ENCODE peak calls at places on chromosomes 12 and 14, in eight cellular contexts. One of them, this sample, is unnamed.

GRCh38 chr12:51972424-51972812 is 20.9 kb downstream of the ACVR1B start:
- DNase-seq in OCI-LY7: no peak
- DNase-seq in neural progenitor cell: no peak
- DNase-seq in PC-9: no peak
- DNase-seq in fibroblast of lung: no peak
- DNase-seq in IMR-90: no peak
- DNase-seq in GM23338: no peak
- DNase-seq in HepG2: no peak
- DNase-seq in this sample: no peak

GRCh38 chr12:122215789-122216188 is 10.1 kb downstream of the DIABLO start:
- DNase-seq in HepG2: no peak
- DNase-seq in PC-9: no peak
- DNase-seq in OCI-LY7: no peak
- DNase-seq in GM23338: no peak
- DNase-seq in neural progenitor cell: no peak
- DNase-seq in fibroblast of lung: peak; percentile 16
- DNase-seq in IMR-90: peak; percentile 59
- DNase-seq in this sample: no peak

GRCh38 chr12:59624732-59625455 is 29.1 kb downstream of the SLC16A7 start:
- DNase-seq in PC-9: no peak
- DNase-seq in neural progenitor cell: no peak
- DNase-seq in OCI-LY7: no peak
- DNase-seq in GM23338: no peak
- DNase-seq in HepG2: no peak
- DNase-seq in fibroblast of lung: no peak
- DNase-seq in IMR-90: no peak
- DNase-seq in this sample: no peak

GRCh38 chr12:40106202-40106533 is 287 bp upstream of the SLC2A13 start:
- DNase-seq in GM23338: no peak
- DNase-seq in OCI-LY7: no peak
- DNase-seq in IMR-90: no peak
- DNase-seq in HepG2: no peak
- DNase-seq in PC-9: no peak
- DNase-seq in fibroblast of lung: no peak
- DNase-seq in neural progenitor cell: no peak
- DNase-seq in this sample: no peak

GRCh38 chr12:123998960-123999359 is 25.9 kb downstream of the ZNF664 start:
- DNase-seq in IMR-90: peak; percentile 80
- DNase-seq in OCI-LY7: no peak
- DNase-seq in PC-9: no peak
- DNase-seq in HepG2: no peak
- DNase-seq in GM23338: no peak
- DNase-seq in neural progenitor cell: no peak
- DNase-seq in fibroblast of lung: no peak
- DNase-seq in this sample: no peak

GRCh38 chr12:17853054-17853453 is 236.9 kb downstream of the RERGL start:
- DNase-seq in OCI-LY7: no peak
- DNase-seq in fibroblast of lung: no peak
- DNase-seq in neural progenitor cell: no peak
- DNase-seq in IMR-90: no peak
- DNase-seq in PC-9: no peak
- DNase-seq in HepG2: no peak
- DNase-seq in GM23338: no peak
- DNase-seq in this sample: no peak

GRCh38 chr12:54306925-54307731 is 6.3 kb upstream of the NFE2 start:
- DNase-seq in GM23338: peak; percentile 65
- DNase-seq in neural progenitor cell: no peak
- DNase-seq in IMR-90: no peak
- DNase-seq in PC-9: peak; percentile 97
- DNase-seq in fibroblast of lung: peak; percentile 67
- DNase-seq in HepG2: peak; percentile 58
- DNase-seq in OCI-LY7: no peak
- DNase-seq in this sample: peak; percentile 81

GRCh38 chr12:129659927-129660326 is 243.9 kb downstream of the TMEM132D start:
- DNase-seq in HepG2: no peak
- DNase-seq in OCI-LY7: no peak
- DNase-seq in neural progenitor cell: no peak
- DNase-seq in IMR-90: no peak
- DNase-seq in fibroblast of lung: peak; percentile 2
- DNase-seq in PC-9: no peak
- DNase-seq in GM23338: no peak
- DNase-seq in this sample: no peak

GRCh38 chr12:108316153-108316892 is 22.8 kb downstream of the CMKLR1 start:
- DNase-seq in GM23338: peak; percentile 76
- DNase-seq in HepG2: no peak
- DNase-seq in PC-9: no peak
- DNase-seq in OCI-LY7: no peak
- DNase-seq in IMR-90: no peak
- DNase-seq in fibroblast of lung: no peak
- DNase-seq in neural progenitor cell: peak; percentile 38
- DNase-seq in this sample: no peak

GRCh38 chr12:59936546-59936945 is 340.7 kb downstream of the SLC16A7 start:
- DNase-seq in IMR-90: no peak
- DNase-seq in HepG2: no peak
- DNase-seq in neural progenitor cell: no peak
- DNase-seq in PC-9: peak; percentile 13
- DNase-seq in GM23338: no peak
- DNase-seq in fibroblast of lung: no peak
- DNase-seq in OCI-LY7: no peak
- DNase-seq in this sample: no peak

GRCh38 chr14:38238881-38239280 is 17.0 kb downstream of the CLEC14A start:
- DNase-seq in HepG2: no peak
- DNase-seq in IMR-90: no peak
- DNase-seq in neural progenitor cell: no peak
- DNase-seq in PC-9: no peak
- DNase-seq in OCI-LY7: no peak
- DNase-seq in GM23338: no peak
- DNase-seq in fibroblast of lung: no peak
- DNase-seq in this sample: no peak

GRCh38 chr12:89349814-89350213 is 2.5 kb downstream of the DUSP6 start:
- DNase-seq in neural progenitor cell: peak; percentile 71
- DNase-seq in HepG2: no peak
- DNase-seq in GM23338: peak; percentile 91
- DNase-seq in PC-9: peak; percentile 32
- DNase-seq in OCI-LY7: no peak
- DNase-seq in IMR-90: peak; percentile 81
- DNase-seq in fibroblast of lung: peak; percentile 71
- DNase-seq in this sample: peak; percentile 62

GRCh38 chr14:99415496-99416281 is 65.0 kb downstream of the SETD3 start:
- DNase-seq in IMR-90: peak; percentile 82
- DNase-seq in GM23338: peak; percentile 92
- DNase-seq in HepG2: peak; percentile 82
- DNase-seq in fibroblast of lung: peak; percentile 85
- DNase-seq in OCI-LY7: peak; percentile 84
- DNase-seq in neural progenitor cell: peak; percentile 89
- DNase-seq in PC-9: peak; percentile 4
- DNase-seq in this sample: peak; percentile 66

GRCh38 chr14:21066882-21067502 is 3.1 kb upstream of the ARHGEF40 start:
- DNase-seq in OCI-LY7: peak; percentile 48
- DNase-seq in PC-9: no peak
- DNase-seq in fibroblast of lung: peak; percentile 14
- DNase-seq in GM23338: peak; percentile 49
- DNase-seq in IMR-90: no peak
- DNase-seq in neural progenitor cell: no peak
- DNase-seq in HepG2: peak; percentile 48
- DNase-seq in this sample: peak; percentile 28

GRCh38 chr12:93758974-93759373 is 81.8 kb downstream of the CRADD start:
- DNase-seq in IMR-90: no peak
- DNase-seq in PC-9: no peak
- DNase-seq in fibroblast of lung: peak; percentile 39
- DNase-seq in GM23338: no peak
- DNase-seq in HepG2: no peak
- DNase-seq in neural progenitor cell: no peak
- DNase-seq in OCI-LY7: no peak
- DNase-seq in this sample: no peak

GRCh38 chr12:47741340-47741703 is 16.0 kb upstream of the ENDOU start:
- DNase-seq in GM23338: no peak
- DNase-seq in IMR-90: no peak
- DNase-seq in OCI-LY7: peak; percentile 56
- DNase-seq in neural progenitor cell: no peak
- DNase-seq in fibroblast of lung: peak; percentile 12
- DNase-seq in HepG2: no peak
- DNase-seq in PC-9: peak; percentile 73
- DNase-seq in this sample: peak; percentile 65

GRCh38 chr14:101196795-101197590 is 293.5 kb upstream of the RTL1 start:
- DNase-seq in HepG2: no peak
- DNase-seq in IMR-90: no peak
- DNase-seq in neural progenitor cell: peak; percentile 43
- DNase-seq in OCI-LY7: no peak
- DNase-seq in PC-9: no peak
- DNase-seq in fibroblast of lung: no peak
- DNase-seq in GM23338: peak; percentile 60
- DNase-seq in this sample: no peak

GRCh38 chr14:102606296-102606695 is 13.8 kb downstream of the RCOR1 start:
- DNase-seq in neural progenitor cell: no peak
- DNase-seq in GM23338: no peak
- DNase-seq in IMR-90: no peak
- DNase-seq in OCI-LY7: no peak
- DNase-seq in fibroblast of lung: no peak
- DNase-seq in PC-9: no peak
- DNase-seq in HepG2: no peak
- DNase-seq in this sample: no peak
- H4K20me1 ChIP-seq in neural progenitor cell: peaks cover 72% of the 10 kb centered on the region
- H4K20me1 ChIP-seq in GM23338: peaks cover 71% of the 10 kb centered on the region
- H4K20me1 ChIP-seq in IMR-90: peaks cover 76% of the 10 kb centered on the region
- H4K20me1 ChIP-seq in OCI-LY7: peaks cover 10% of the 10 kb centered on the region
- H4K20me1 ChIP-seq in fibroblast of lung: no peaks in the 10 kb centered on the region
- H4K20me1 ChIP-seq in PC-9: peaks cover 80% of the 10 kb centered on the region
- H4K20me1 ChIP-seq in HepG2: peaks cover 41% of the 10 kb centered on the region
- H4K20me1 ChIP-seq in this sample: peaks cover 3% of the 10 kb centered on the region

GRCh38 chr14:61557854-61558253 is 137.5 kb upstream of the HIF1A start:
- DNase-seq in IMR-90: no peak
- DNase-seq in HepG2: no peak
- DNase-seq in OCI-LY7: no peak
- DNase-seq in fibroblast of lung: no peak
- DNase-seq in PC-9: no peak
- DNase-seq in GM23338: no peak
- DNase-seq in neural progenitor cell: no peak
- DNase-seq in this sample: no peak

GRCh38 chr14:61558271-61558670 is 137.0 kb upstream of the HIF1A start:
- DNase-seq in HepG2: no peak
- DNase-seq in OCI-LY7: no peak
- DNase-seq in IMR-90: no peak
- DNase-seq in GM23338: no peak
- DNase-seq in PC-9: no peak
- DNase-seq in neural progenitor cell: no peak
- DNase-seq in fibroblast of lung: no peak
- DNase-seq in this sample: no peak

GRCh38 chr14:61561144-61561543 is 134.2 kb upstream of the HIF1A start:
- DNase-seq in GM23338: peak; percentile 46
- DNase-seq in IMR-90: peak; percentile 77
- DNase-seq in HepG2: peak; percentile 42
- DNase-seq in PC-9: no peak
- DNase-seq in neural progenitor cell: peak; percentile 11
- DNase-seq in OCI-LY7: no peak
- DNase-seq in fibroblast of lung: peak; percentile 67
- DNase-seq in this sample: no peak

GRCh38 chr14:61560323-61560722 is 135.0 kb upstream of the HIF1A start:
- DNase-seq in GM23338: no peak
- DNase-seq in neural progenitor cell: no peak
- DNase-seq in HepG2: peak; percentile 65
- DNase-seq in PC-9: no peak
- DNase-seq in IMR-90: peak; percentile 61
- DNase-seq in OCI-LY7: no peak
- DNase-seq in fibroblast of lung: peak; percentile 56
- DNase-seq in this sample: no peak

DNA sequence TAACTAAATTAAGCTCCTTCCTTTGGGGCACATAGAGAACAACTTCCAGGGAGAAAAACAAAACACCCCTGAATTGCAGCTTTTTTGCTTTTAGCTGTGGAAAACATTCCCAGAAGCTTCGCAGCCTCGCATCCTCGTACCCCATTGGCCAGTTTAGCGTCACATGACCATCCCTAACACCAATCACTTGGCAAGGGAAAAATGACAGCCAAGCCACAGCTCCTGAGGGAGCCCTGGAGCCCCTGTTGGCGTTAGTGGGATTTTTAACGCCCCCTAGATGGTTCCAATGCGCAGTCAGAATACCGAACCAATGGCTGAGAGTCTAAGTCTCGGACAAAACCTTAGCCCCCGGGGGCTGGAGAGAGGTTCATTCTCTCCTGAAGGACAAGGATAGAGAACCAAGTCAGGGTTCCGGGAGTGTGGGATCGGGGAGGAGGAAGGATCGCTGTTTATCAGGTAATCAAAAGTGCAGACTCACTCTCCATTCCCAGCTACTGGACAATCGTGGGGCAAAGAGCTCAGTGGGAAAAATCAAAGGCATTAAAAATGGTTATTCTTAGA is 135.6 kb upstream of the HIF1A start:
- DNase-seq in PC-9: peak; percentile 72
- DNase-seq in GM23338: peak; percentile 42
- DNase-seq in fibroblast of lung: no peak
- DNase-seq in HepG2: peak; percentile 95
- DNase-seq in neural progenitor cell: peak; percentile 1
- DNase-seq in IMR-90: no peak
- DNase-seq in OCI-LY7: no peak
- DNase-seq in this sample: no peak
- TF ChIP-seq CTCF in PC-9: no peak
- TF ChIP-seq CTCF in GM23338: no peak
- TF ChIP-seq CTCF in fibroblast of lung: no peak
- TF ChIP-seq CTCF in HepG2: peak; percentile 72
- TF ChIP-seq CTCF in neural progenitor cell: no peak
- TF ChIP-seq CTCF in IMR-90: no peak
- TF ChIP-seq CTCF in OCI-LY7: no peak
- TF ChIP-seq CTCF in this sample: no peak

DNA sequence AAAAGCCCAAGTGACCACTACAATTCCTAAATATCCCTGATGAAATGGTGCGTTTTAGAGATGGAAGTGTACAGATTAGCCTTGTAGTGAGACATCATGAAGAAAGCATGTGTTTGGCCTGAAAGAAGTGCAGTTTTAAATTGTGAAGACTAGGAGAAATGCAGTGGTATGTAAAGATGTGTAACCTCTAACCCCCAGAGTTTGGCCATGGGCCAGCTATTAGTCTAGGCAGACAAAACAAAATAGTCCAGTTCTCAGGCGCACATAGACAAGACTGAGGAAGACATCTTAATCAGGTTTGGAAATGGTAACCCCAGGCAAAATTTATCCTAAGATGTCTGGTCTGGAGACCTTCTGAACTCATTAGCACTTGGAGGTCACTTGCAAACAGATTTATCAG is 23.4 kb downstream of the WBP11 start:
- DNase-seq in neural progenitor cell: no peak
- DNase-seq in PC-9: no peak
- DNase-seq in HepG2: no peak
- DNase-seq in OCI-LY7: no peak
- DNase-seq in IMR-90: no peak
- DNase-seq in fibroblast of lung: no peak
- DNase-seq in GM23338: no peak
- DNase-seq in this sample: no peak
- H3K4me1 ChIP-seq in neural progenitor cell: peaks cover 10% of the 10 kb centered on the region
- H3K4me1 ChIP-seq in PC-9: peaks cover 32% of the 10 kb centered on the region
- H3K4me1 ChIP-seq in HepG2: peaks cover 42% of the 10 kb centered on the region
- H3K4me1 ChIP-seq in OCI-LY7: peaks cover 21% of the 10 kb centered on the region
- H3K4me1 ChIP-seq in IMR-90: peaks cover 8% of the 10 kb centered on the region
- H3K4me1 ChIP-seq in fibroblast of lung: peaks cover 12% of the 10 kb centered on the region
- H3K4me1 ChIP-seq in GM23338: peaks cover 22% of the 10 kb centered on the region
- H3K4me1 ChIP-seq in this sample: peaks cover 11% of the 10 kb centered on the region

DNA sequence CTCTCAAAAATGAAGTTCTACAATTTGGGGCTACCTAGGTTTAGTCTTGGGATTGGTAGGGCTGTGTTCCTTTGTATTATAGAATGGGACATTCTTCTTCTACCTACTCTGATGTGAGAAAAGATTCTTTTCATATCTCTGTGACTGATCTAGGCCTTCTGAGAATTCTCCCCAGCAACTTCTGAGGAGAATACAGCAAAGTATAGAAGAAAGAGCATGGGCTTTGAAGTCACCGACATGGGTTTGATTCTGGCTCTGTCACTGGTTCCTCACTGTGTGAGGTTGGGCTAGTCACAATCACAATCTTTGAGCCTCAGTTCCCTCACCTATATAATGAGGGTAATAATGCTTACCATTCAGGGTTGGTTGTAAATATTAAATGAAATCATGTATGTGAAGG is 5.0 kb downstream of the ATN1 start:
- DNase-seq in IMR-90: no peak
- DNase-seq in PC-9: no peak
- DNase-seq in HepG2: no peak
- DNase-seq in OCI-LY7: no peak
- DNase-seq in fibroblast of lung: no peak
- DNase-seq in GM23338: no peak
- DNase-seq in neural progenitor cell: no peak
- DNase-seq in this sample: no peak
- H4K20me1 ChIP-seq in IMR-90: peaks cover 62% of the 10 kb centered on the region
- H4K20me1 ChIP-seq in PC-9: peaks cover 28% of the 10 kb centered on the region
- H4K20me1 ChIP-seq in HepG2: no peaks in the 10 kb centered on the region
- H4K20me1 ChIP-seq in OCI-LY7: no peaks in the 10 kb centered on the region
- H4K20me1 ChIP-seq in fibroblast of lung: no peaks in the 10 kb centered on the region
- H4K20me1 ChIP-seq in GM23338: peaks cover 38% of the 10 kb centered on the region
- H4K20me1 ChIP-seq in neural progenitor cell: peaks cover 69% of the 10 kb centered on the region
- H4K20me1 ChIP-seq in this sample: no peaks in the 10 kb centered on the region